ENCODE peak calls at places on chromosomes 2 and 18, in eight cellular contexts. Z, R, O, V, K, L, T and U are unnamed samples. For H3K27me3, the result is how much of the 10 kb centered on the place peaks cover.

GRCh38 chr2:15940661-15941482 is 522 bp downstream of the MYCN start:
- DNase-seq in Z (no peak), R (no peak), O (no peak), V (no peak), K (peak), L (no peak), T (no peak), U (peak)

GRCh38 chr2:41775381-41776025 is 272.3 kb upstream of the PKDCC start:
- DNase-seq in Z (no peak), R (no peak), O (no peak), V (no peak), K (no peak), L (no peak), T (no peak), U (no peak)

GRCh38 chr2:123157016-123157415 is 868.1 kb upstream of the CNTNAP5 start:
- DNase-seq in Z (no peak), R (no peak), O (no peak), V (no peak), K (no peak), L (no peak), T (no peak), U (no peak)

GRCh38 chr2:160695402-160696060 is 201.9 kb upstream of the RBMS1 start:
- DNase-seq in Z (peak), R (no peak), O (peak), V (no peak), K (no peak), L (no peak), T (no peak), U (no peak)

GRCh38 chr2:165927774-165928173 is 25.8 kb downstream of the TTC21B start:
- DNase-seq in Z (no peak), R (no peak), O (no peak), V (no peak), K (no peak), L (no peak), T (no peak), U (no peak)

GRCh38 chr2:119809329-119810038 is 49.8 kb downstream of the PTPN4 start:
- DNase-seq in Z (no peak), R (peak), O (peak), V (no peak), K (no peak), L (no peak), T (peak), U (no peak)

GRCh38 chr18:36572135-36572856 is 256.5 kb downstream of the TPGS2 start:
- DNase-seq in Z (peak), R (no peak), O (peak), V (peak), K (peak), L (no peak), T (no peak), U (no peak)

GRCh38 chr2:6470518-6470917 is 395.2 kb downstream of the CMPK2 start:
- DNase-seq in Z (no peak), R (no peak), O (no peak), V (no peak), K (peak), L (no peak), T (no peak), U (no peak)

GRCh38 chr2:23321767-23322166 is 63.2 kb upstream of the KLHL29 start:
- DNase-seq in Z (no peak), R (no peak), O (no peak), V (no peak), K (no peak), L (no peak), T (no peak), U (no peak)

GRCh38 chr2:159712929-159713575 is 746 bp downstream of the MARCHF7 start:
- DNase-seq in Z (no peak), R (no peak), O (peak), V (no peak), K (peak), L (no peak), T (no peak), U (no peak)

DNA sequence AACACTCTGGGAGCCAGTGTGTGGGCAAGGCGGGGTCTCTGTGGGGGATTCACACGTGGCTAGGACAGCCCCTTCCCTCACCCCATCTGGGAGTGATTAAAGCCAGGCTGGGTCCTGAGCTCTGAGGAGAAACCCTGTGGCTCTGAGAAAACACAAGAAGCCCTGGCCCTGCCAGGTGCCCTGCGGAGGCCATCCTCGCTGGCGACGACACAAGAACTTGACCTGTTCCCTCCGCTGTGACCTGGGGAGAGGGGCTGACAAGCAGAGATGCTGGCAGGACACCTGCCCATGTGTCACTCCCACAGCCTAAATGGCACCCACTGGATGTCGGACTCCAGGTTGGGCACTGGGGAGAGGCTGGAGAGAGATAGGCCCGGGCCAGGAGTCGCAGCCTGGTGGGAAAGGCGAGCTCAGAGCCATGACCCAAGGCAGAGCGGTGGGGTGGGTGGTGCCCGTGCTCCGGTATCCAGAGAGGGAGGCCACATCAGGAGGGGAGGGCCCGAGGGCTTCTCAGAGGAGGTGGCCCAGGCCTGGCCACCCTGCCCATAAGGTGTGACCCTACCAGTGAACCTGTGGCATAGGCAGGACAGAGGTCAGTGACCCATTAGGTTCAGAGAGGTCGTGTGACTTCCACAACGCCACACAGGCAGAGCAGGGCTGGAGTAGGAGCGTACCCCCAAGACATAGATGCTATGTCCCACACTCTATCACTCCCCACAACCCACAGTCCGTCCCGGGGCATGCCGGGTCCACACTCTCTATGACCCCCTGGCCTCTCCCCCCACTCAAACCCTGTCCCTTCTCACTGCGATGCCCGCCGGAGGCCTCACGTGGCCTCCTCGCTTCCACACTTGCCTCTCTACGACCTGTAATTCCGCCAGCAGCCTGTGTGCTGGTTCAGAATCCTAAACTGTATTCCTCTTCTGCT is 59.4 kb upstream of the HPCAL1 start:
- DNase-seq in Z (no peak), R (peak), O (no peak), V (no peak), K (no peak), L (peak), T (no peak), U (no peak)
- TF ChIP-seq CTCF in Z (no peak), R (no peak), O (no peak), V (no peak), K (no peak), L (no peak), T (no peak), U (no peak)

GRCh38 chr2:27495840-27496356 is 741 bp upstream of the GCKR start:
- DNase-seq in Z (no peak), R (no peak), O (no peak), V (no peak), K (no peak), L (no peak), T (no peak), U (no peak)
- H3K4me3 ChIP-seq in Z (no peak), R (no peak), O (peak), V (no peak), K (no peak), L (no peak), T (no peak), U (no peak)

DNA sequence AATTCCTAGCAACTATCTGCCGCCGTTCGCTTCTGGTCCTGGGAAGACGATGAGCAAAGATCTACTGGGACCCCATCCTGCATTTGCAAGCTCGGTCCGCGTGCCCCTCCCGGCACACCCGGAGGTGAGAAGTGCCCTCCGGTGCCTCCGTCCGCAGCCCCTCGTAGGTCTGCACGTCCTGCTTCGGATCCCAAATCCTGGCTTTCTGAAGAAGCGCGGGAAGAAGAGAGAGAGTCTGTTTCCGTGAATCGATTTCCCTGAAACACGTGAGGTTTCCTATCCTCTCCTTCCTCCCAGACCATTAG is 5.0 kb upstream of the OSR1 start:
- DNase-seq in Z (no peak), R (no peak), O (no peak), V (no peak), K (no peak), L (no peak), T (no peak), U (no peak)
- H3K27me3 ChIP-seq in Z (under half), R (under half), O (under half), V (under half), K (half or more), L (under half), T (under half), U (under half)

GRCh38 chr18:80056095-80056494 is 21.9 kb downstream of the RBFA start:
- DNase-seq in Z (no peak), R (no peak), O (no peak), V (no peak), K (no peak), L (no peak), T (no peak), U (no peak)
- TF ChIP-seq CTCF in Z (no peak), R (no peak), O (no peak), V (no peak), K (no peak), L (no peak), T (no peak), U (no peak)